ENCODE peak calls at places on chromosome 10, in six cellular contexts. One of them, this sample, is unnamed.

GRCh38 chr10:84660340-84661159 is 332.2 kb downstream of the CCSER2 start:
- DNase-seq in activated T-helper 1 cell treated with anti-CD3 and anti-CD28 coated beads, Interleukin-2, amount 50 U/mL, for 16 hours: no peak
- DNase-seq in substantia nigra: no peak
- DNase-seq in sciatic nerve: no peak
- DNase-seq in neuronal stem cell: no peak
- DNase-seq in ACHN: no peak
- DNase-seq in this sample: no peak

GRCh38 chr10:96170212-96170611 is 40.1 kb downstream of the ZNF518A start:
- DNase-seq in activated T-helper 1 cell treated with anti-CD3 and anti-CD28 coated beads, Interleukin-2, amount 50 U/mL, for 16 hours: no peak
- DNase-seq in sciatic nerve: no peak
- DNase-seq in neuronal stem cell: no peak
- DNase-seq in substantia nigra: no peak
- DNase-seq in ACHN: no peak
- DNase-seq in this sample: no peak

GRCh38 chr10:64873959-64874358 is 1352.8 kb downstream of the REEP3 start:
- DNase-seq in sciatic nerve: no peak
- DNase-seq in neuronal stem cell: no peak
- DNase-seq in substantia nigra: no peak
- DNase-seq in activated T-helper 1 cell treated with anti-CD3 and anti-CD28 coated beads, Interleukin-2, amount 50 U/mL, for 16 hours: no peak
- DNase-seq in ACHN: no peak
- DNase-seq in this sample: no peak

GRCh38 chr10:78301891-78302738 is 268.5 kb downstream of the RPS24 start:
- DNase-seq in sciatic nerve: no peak
- DNase-seq in ACHN: peak
- DNase-seq in substantia nigra: no peak
- DNase-seq in neuronal stem cell: no peak
- DNase-seq in activated T-helper 1 cell treated with anti-CD3 and anti-CD28 coated beads, Interleukin-2, amount 50 U/mL, for 16 hours: no peak
- DNase-seq in this sample: no peak

GRCh38 chr10:88253-88652 is 39.2 kb upstream of the TUBB8 start:
- DNase-seq in activated T-helper 1 cell treated with anti-CD3 and anti-CD28 coated beads, Interleukin-2, amount 50 U/mL, for 16 hours: no peak
- DNase-seq in ACHN: no peak
- DNase-seq in sciatic nerve: no peak
- DNase-seq in substantia nigra: no peak
- DNase-seq in neuronal stem cell: no peak
- DNase-seq in this sample: no peak

GRCh38 chr10:80471715-80472233 is 17.7 kb downstream of the TSPAN14 start:
- DNase-seq in neuronal stem cell: no peak
- DNase-seq in sciatic nerve: peak
- DNase-seq in substantia nigra: no peak
- DNase-seq in activated T-helper 1 cell treated with anti-CD3 and anti-CD28 coated beads, Interleukin-2, amount 50 U/mL, for 16 hours: no peak
- DNase-seq in ACHN: peak
- DNase-seq in this sample: no peak

GRCh38 chr10:29908977-29909376 is 150.4 kb downstream of the JCAD start:
- DNase-seq in sciatic nerve: no peak
- DNase-seq in ACHN: no peak
- DNase-seq in activated T-helper 1 cell treated with anti-CD3 and anti-CD28 coated beads, Interleukin-2, amount 50 U/mL, for 16 hours: no peak
- DNase-seq in substantia nigra: no peak
- DNase-seq in neuronal stem cell: no peak
- DNase-seq in this sample: no peak

GRCh38 chr10:59878289-59878688 is 28.1 kb downstream of the CCDC6 start:
- DNase-seq in ACHN: no peak
- DNase-seq in substantia nigra: no peak
- DNase-seq in activated T-helper 1 cell treated with anti-CD3 and anti-CD28 coated beads, Interleukin-2, amount 50 U/mL, for 16 hours: no peak
- DNase-seq in neuronal stem cell: no peak
- DNase-seq in sciatic nerve: no peak
- DNase-seq in this sample: no peak

GRCh38 chr10:7797582-7797981 is 9.6 kb downstream of the ATP5F1C start:
- DNase-seq in neuronal stem cell: no peak
- DNase-seq in sciatic nerve: no peak
- DNase-seq in substantia nigra: no peak
- DNase-seq in ACHN: peak
- DNase-seq in activated T-helper 1 cell treated with anti-CD3 and anti-CD28 coated beads, Interleukin-2, amount 50 U/mL, for 16 hours: no peak
- DNase-seq in this sample: peak